ENCODE peak calls at places on chromosome 15, in eight cellular contexts. One of them, this sample, is unnamed.

GRCh38 chr15:99474041-99474906 is 91.5 kb upstream of the MEF2A start:
- DNase-seq in stimulated activated effector memory CD8-positive, alpha-beta T cell treated with anti-CD3 and anti-CD28 coated beads, Interleukin-12 subunit alpha, Interleukin-12 subunit beta, amount 100 ng/mL, for 72 hours: no peak
- DNase-seq in left cardiac atrium: peak; percentile 60
- DNase-seq in progenitor cell of endocrine pancreas: no peak
- DNase-seq in NCI-H226: no peak
- DNase-seq in hypothalamus: peak; percentile 52
- DNase-seq in ELR: no peak
- DNase-seq in tibial artery: peak; percentile 56
- DNase-seq in this sample: peak; percentile 48

GRCh38 chr15:80531388-80532184 is 127.4 kb downstream of the ARNT2 start:
- DNase-seq in stimulated activated effector memory CD8-positive, alpha-beta T cell treated with anti-CD3 and anti-CD28 coated beads, Interleukin-12 subunit alpha, Interleukin-12 subunit beta, amount 100 ng/mL, for 72 hours: no peak
- DNase-seq in left cardiac atrium: peak; percentile 24
- DNase-seq in progenitor cell of endocrine pancreas: no peak
- DNase-seq in NCI-H226: no peak
- DNase-seq in hypothalamus: no peak
- DNase-seq in ELR: no peak
- DNase-seq in tibial artery: peak; percentile 46
- DNase-seq in this sample: peak; percentile 10

GRCh38 chr15:70112018-70112395 is 14.3 kb upstream of the TLE3 start:
- DNase-seq in stimulated activated effector memory CD8-positive, alpha-beta T cell treated with anti-CD3 and anti-CD28 coated beads, Interleukin-12 subunit alpha, Interleukin-12 subunit beta, amount 100 ng/mL, for 72 hours: no peak
- DNase-seq in left cardiac atrium: no peak
- DNase-seq in progenitor cell of endocrine pancreas: no peak
- DNase-seq in NCI-H226: no peak
- DNase-seq in hypothalamus: no peak
- DNase-seq in ELR: peak; percentile 40
- DNase-seq in tibial artery: no peak
- DNase-seq in this sample: no peak

GRCh38 chr15:88881781-88882180 is 13.6 kb downstream of the HAPLN3 start:
- DNase-seq in stimulated activated effector memory CD8-positive, alpha-beta T cell treated with anti-CD3 and anti-CD28 coated beads, Interleukin-12 subunit alpha, Interleukin-12 subunit beta, amount 100 ng/mL, for 72 hours: no peak
- DNase-seq in left cardiac atrium: no peak
- DNase-seq in progenitor cell of endocrine pancreas: no peak
- DNase-seq in NCI-H226: no peak
- DNase-seq in hypothalamus: no peak
- DNase-seq in ELR: no peak
- DNase-seq in tibial artery: no peak
- DNase-seq in this sample: no peak

GRCh38 chr15:85485956-85486567 is 105.7 kb downstream of the AKAP13 start:
- DNase-seq in stimulated activated effector memory CD8-positive, alpha-beta T cell treated with anti-CD3 and anti-CD28 coated beads, Interleukin-12 subunit alpha, Interleukin-12 subunit beta, amount 100 ng/mL, for 72 hours: peak; percentile 79
- DNase-seq in left cardiac atrium: no peak
- DNase-seq in progenitor cell of endocrine pancreas: peak; percentile 37
- DNase-seq in NCI-H226: peak; percentile 69
- DNase-seq in hypothalamus: peak; percentile 45
- DNase-seq in ELR: peak; percentile 83
- DNase-seq in tibial artery: peak; percentile 43
- DNase-seq in this sample: no peak

GRCh38 chr15:82851981-82852511 is 42.6 kb downstream of the WHAMM start:
- DNase-seq in stimulated activated effector memory CD8-positive, alpha-beta T cell treated with anti-CD3 and anti-CD28 coated beads, Interleukin-12 subunit alpha, Interleukin-12 subunit beta, amount 100 ng/mL, for 72 hours: peak; percentile 39
- DNase-seq in left cardiac atrium: no peak
- DNase-seq in progenitor cell of endocrine pancreas: no peak
- DNase-seq in NCI-H226: no peak
- DNase-seq in hypothalamus: no peak
- DNase-seq in ELR: peak; percentile 49
- DNase-seq in tibial artery: no peak
- DNase-seq in this sample: peak; percentile 12

GRCh38 chr15:71716990-71717389 is 93.4 kb upstream of the NR2E3 start:
- DNase-seq in stimulated activated effector memory CD8-positive, alpha-beta T cell treated with anti-CD3 and anti-CD28 coated beads, Interleukin-12 subunit alpha, Interleukin-12 subunit beta, amount 100 ng/mL, for 72 hours: no peak
- DNase-seq in left cardiac atrium: no peak
- DNase-seq in progenitor cell of endocrine pancreas: no peak
- DNase-seq in NCI-H226: peak; percentile 54
- DNase-seq in hypothalamus: no peak
- DNase-seq in ELR: peak; percentile 41
- DNase-seq in tibial artery: no peak
- DNase-seq in this sample: no peak

GRCh38 chr15:49423021-49423420 is at the start of gene FGF7:
- DNase-seq in stimulated activated effector memory CD8-positive, alpha-beta T cell treated with anti-CD3 and anti-CD28 coated beads, Interleukin-12 subunit alpha, Interleukin-12 subunit beta, amount 100 ng/mL, for 72 hours: no peak
- DNase-seq in left cardiac atrium: no peak
- DNase-seq in progenitor cell of endocrine pancreas: no peak
- DNase-seq in NCI-H226: no peak
- DNase-seq in hypothalamus: no peak
- DNase-seq in ELR: peak; percentile 4
- DNase-seq in tibial artery: no peak
- DNase-seq in this sample: no peak

GRCh38 chr15:33654859-33655258 is 313.4 kb upstream of the CHRM5 start:
- DNase-seq in stimulated activated effector memory CD8-positive, alpha-beta T cell treated with anti-CD3 and anti-CD28 coated beads, Interleukin-12 subunit alpha, Interleukin-12 subunit beta, amount 100 ng/mL, for 72 hours: no peak
- DNase-seq in left cardiac atrium: no peak
- DNase-seq in progenitor cell of endocrine pancreas: no peak
- DNase-seq in NCI-H226: no peak
- DNase-seq in hypothalamus: no peak
- DNase-seq in ELR: peak; percentile 10
- DNase-seq in tibial artery: no peak
- DNase-seq in this sample: no peak

GRCh38 chr15:89400121-89400996 is 65.7 kb upstream of the POLG start:
- DNase-seq in stimulated activated effector memory CD8-positive, alpha-beta T cell treated with anti-CD3 and anti-CD28 coated beads, Interleukin-12 subunit alpha, Interleukin-12 subunit beta, amount 100 ng/mL, for 72 hours: no peak
- DNase-seq in left cardiac atrium: no peak
- DNase-seq in progenitor cell of endocrine pancreas: no peak
- DNase-seq in NCI-H226: no peak
- DNase-seq in hypothalamus: no peak
- DNase-seq in ELR: no peak
- DNase-seq in tibial artery: no peak
- DNase-seq in this sample: peak; percentile 81

GRCh38 chr15:70101459-70102113 is 3.9 kb upstream of the TLE3 start:
- DNase-seq in stimulated activated effector memory CD8-positive, alpha-beta T cell treated with anti-CD3 and anti-CD28 coated beads, Interleukin-12 subunit alpha, Interleukin-12 subunit beta, amount 100 ng/mL, for 72 hours: no peak
- DNase-seq in left cardiac atrium: peak; percentile 59
- DNase-seq in progenitor cell of endocrine pancreas: peak; percentile 60
- DNase-seq in NCI-H226: peak; percentile 96
- DNase-seq in hypothalamus: no peak
- DNase-seq in ELR: peak; percentile 81
- DNase-seq in tibial artery: no peak
- DNase-seq in this sample: no peak

GRCh38 chr15:78345726-78346125 is 5.6 kb downstream of the CRABP1 start:
- DNase-seq in stimulated activated effector memory CD8-positive, alpha-beta T cell treated with anti-CD3 and anti-CD28 coated beads, Interleukin-12 subunit alpha, Interleukin-12 subunit beta, amount 100 ng/mL, for 72 hours: no peak
- DNase-seq in left cardiac atrium: no peak
- DNase-seq in progenitor cell of endocrine pancreas: no peak
- DNase-seq in NCI-H226: no peak
- DNase-seq in hypothalamus: no peak
- DNase-seq in ELR: no peak
- DNase-seq in tibial artery: no peak
- DNase-seq in this sample: no peak

GRCh38 chr15:63421433-63421832 is 39.8 kb upstream of the CA12 start:
- DNase-seq in stimulated activated effector memory CD8-positive, alpha-beta T cell treated with anti-CD3 and anti-CD28 coated beads, Interleukin-12 subunit alpha, Interleukin-12 subunit beta, amount 100 ng/mL, for 72 hours: no peak
- DNase-seq in left cardiac atrium: no peak
- DNase-seq in progenitor cell of endocrine pancreas: no peak
- DNase-seq in NCI-H226: no peak
- DNase-seq in hypothalamus: no peak
- DNase-seq in ELR: no peak
- DNase-seq in tibial artery: no peak
- DNase-seq in this sample: no peak

GRCh38 chr15:74867562-74868458 is 5.4 kb downstream of the SCAMP2 start:
- DNase-seq in stimulated activated effector memory CD8-positive, alpha-beta T cell treated with anti-CD3 and anti-CD28 coated beads, Interleukin-12 subunit alpha, Interleukin-12 subunit beta, amount 100 ng/mL, for 72 hours: no peak
- DNase-seq in left cardiac atrium: no peak
- DNase-seq in progenitor cell of endocrine pancreas: no peak
- DNase-seq in NCI-H226: no peak
- DNase-seq in hypothalamus: no peak
- DNase-seq in ELR: no peak
- DNase-seq in tibial artery: peak; percentile 65
- DNase-seq in this sample: no peak

GRCh38 chr15:47750030-47750739 is 32.9 kb downstream of the SEMA6D start:
- DNase-seq in stimulated activated effector memory CD8-positive, alpha-beta T cell treated with anti-CD3 and anti-CD28 coated beads, Interleukin-12 subunit alpha, Interleukin-12 subunit beta, amount 100 ng/mL, for 72 hours: no peak
- DNase-seq in left cardiac atrium: no peak
- DNase-seq in progenitor cell of endocrine pancreas: no peak
- DNase-seq in NCI-H226: peak; percentile 97
- DNase-seq in hypothalamus: no peak
- DNase-seq in ELR: peak; percentile 90
- DNase-seq in tibial artery: no peak
- DNase-seq in this sample: no peak

GRCh38 chr15:41936649-41937567 is 35.4 kb downstream of the EHD4 start:
- DNase-seq in stimulated activated effector memory CD8-positive, alpha-beta T cell treated with anti-CD3 and anti-CD28 coated beads, Interleukin-12 subunit alpha, Interleukin-12 subunit beta, amount 100 ng/mL, for 72 hours: peak; percentile 86
- DNase-seq in left cardiac atrium: peak; percentile 81
- DNase-seq in progenitor cell of endocrine pancreas: no peak
- DNase-seq in NCI-H226: no peak
- DNase-seq in hypothalamus: peak; percentile 22
- DNase-seq in ELR: peak; percentile 31
- DNase-seq in tibial artery: no peak
- DNase-seq in this sample: peak; percentile 53

This sample was measured in upper lobe of left lung.